ENCODE peak calls at places on chromosomes 13 and 19, in nine cellular contexts. K, Z, L, A, J, B, T, E and F are unnamed samples.

GRCh38 chr13:74871671-74872070 is 610.3 kb downstream of the TBC1D4 start:
- DNase-seq in J (no peak), A (no peak), L (no peak), K (peak), Z (no peak), B (no peak), E (no peak), T (no peak), F (no peak)

GRCh38 chr19:47152632-47153031 is 22.0 kb downstream of the SAE1 start:
- DNase-seq in A (no peak), B (no peak), E (no peak), T (no peak), K (no peak), Z (no peak), L (no peak), J (no peak), F (no peak)

GRCh38 chr19:31976775-31977536 is 368.5 kb upstream of the ZNF507 start:
- DNase-seq in L (no peak), T (no peak), B (no peak), J (no peak), K (no peak), E (no peak), Z (no peak), A (no peak), F (no peak)

GRCh38 chr13:75219479-75220237 is 262.3 kb downstream of the TBC1D4 start:
- DNase-seq in B (peak), A (peak), Z (peak), K (peak), E (peak), T (peak), L (peak), J (peak), F (peak)

GRCh38 chr19:1351324-1351947 is 32.3 kb upstream of the NDUFS7 start:
- DNase-seq in Z (no peak), T (no peak), J (no peak), K (no peak), A (no peak), L (no peak), E (no peak), B (no peak), F (no peak)

GRCh38 chr19:53034948-53035675 is 9.4 kb upstream of the ERVV-2 start:
- DNase-seq in K (no peak), E (no peak), B (no peak), A (no peak), T (no peak), Z (no peak), J (no peak), L (no peak), F (no peak)

GRCh38 chr19:14473915-14474578 is 1.1 kb downstream of the PTGER1 start:
- DNase-seq in J (no peak), E (no peak), K (no peak), B (no peak), Z (no peak), L (no peak), A (no peak), T (no peak), F (no peak)

GRCh38 chr19:2167896-2168618 is 4.3 kb downstream of the DOT1L start:
- DNase-seq in K (peak), L (no peak), A (no peak), E (no peak), Z (no peak), B (no peak), T (no peak), J (no peak), F (peak)

GRCh38 chr13:21719463-21719862 is 48.6 kb downstream of the FGF9 start:
- DNase-seq in T (no peak), B (no peak), K (no peak), J (no peak), L (no peak), E (no peak), Z (no peak), A (no peak), F (no peak)

GRCh38 chr19:17829855-17830566 is 8.7 kb upstream of the INSL3 start:
- DNase-seq in B (peak), Z (peak), T (no peak), K (no peak), A (no peak), J (peak), E (no peak), L (no peak), F (no peak)

GRCh38 chr19:4566402-4567051 is 7.0 kb upstream of the SEMA6B start:
- DNase-seq in Z (no peak), E (no peak), A (no peak), T (no peak), K (no peak), J (no peak), B (no peak), L (no peak), F (no peak)

GRCh38 chr19:10102787-10103236 is 334 bp upstream of the ANGPTL6 start:
- DNase-seq in A (no peak), B (no peak), J (no peak), E (no peak), L (no peak), T (no peak), K (no peak), Z (no peak), F (no peak)